ENCODE peak calls at places on chromosomes 6 and 20, in four cellular contexts. Q is sigmoid colon, V is adrenal gland, L is ovary. N is an unnamed sample.

GRCh38 chr20:21995461-21995860 is 290.0 kb downstream of the PAX1 start:
- DNase-seq in Q (no peak), V (no peak), L (no peak), N (no peak)

GRCh38 chr6:165218816-165219215 is 90.6 kb downstream of the C6orf118 start:
- DNase-seq in Q (no peak), V (no peak), L (no peak), N (no peak)

GRCh38 chr20:61044499-61044898 is 207.6 kb upstream of the CDH4 start:
- DNase-seq in Q (no peak), V (no peak), L (no peak), N (no peak)

GRCh38 chr6:108591040-108591816 is 30.5 kb downstream of the FOXO3 start:
- DNase-seq in Q (no peak), V (no peak), L (no peak), N (no peak)

GRCh38 chr20:31867011-31867410 is 3.3 kb downstream of the DUSP15 start:
- DNase-seq in Q (no peak), V (no peak), L (no peak), N (no peak)

GRCh38 chr20:48455606-48456360 is 372.0 kb downstream of the PREX1 start:
- DNase-seq in Q (peak), V (no peak), L (no peak), N (no peak)

GRCh38 chr6:109165392-109165964 is 70.2 kb downstream of the CEP57L1 start:
- DNase-seq in Q (peak), V (peak), L (peak), N (no peak)

GRCh38 chr6:144931172-144932035 is 646.3 kb downstream of the UTRN start:
- DNase-seq in Q (no peak), V (peak), L (peak), N (no peak)

GRCh38 chr6:24257282-24257681 is 100.6 kb downstream of the DCDC2 start:
- DNase-seq in Q (no peak), V (no peak), L (no peak), N (no peak)

GRCh38 chr6:30163090-30163917 is at the start of gene TRIM15:
- DNase-seq in Q (no peak), V (no peak), L (no peak), N (no peak)

GRCh38 chr6:2396856-2397640 is 151.6 kb upstream of the GMDS start:
- DNase-seq in Q (no peak), V (peak), L (no peak), N (no peak)

GRCh38 chr6:89410231-89411018 is 1.6 kb downstream of the RRAGD start:
- DNase-seq in Q (no peak), V (no peak), L (no peak), N (no peak)

GRCh38 chr6:26556263-26557070 is 18.3 kb downstream of the HMGN4 start:
- DNase-seq in Q (no peak), V (peak), L (peak), N (no peak)

GRCh38 chr6:104710543-104711335 is 149.0 kb downstream of the HACE1 start:
- DNase-seq in Q (no peak), V (no peak), L (no peak), N (no peak)

GRCh38 chr6:35247642-35248231 is 11.8 kb upstream of the ZNF76 start:
- DNase-seq in Q (no peak), V (no peak), L (no peak), N (no peak)

GRCh38 chr6:21679761-21680265 is 86.3 kb downstream of the SOX4 start:
- DNase-seq in Q (no peak), V (no peak), L (no peak), N (no peak)

GRCh38 chr20:35355372-35355771 is 56.4 kb downstream of the UQCC1 start:
- DNase-seq in Q (no peak), V (peak), L (no peak), N (no peak)

GRCh38 chr6:133767571-133767970 is 121.3 kb upstream of the TCF21 start:
- DNase-seq in Q (no peak), V (no peak), L (no peak), N (no peak)

GRCh38 chr6:116929825-116930224 is 52.8 kb downstream of the RFX6 start:
- DNase-seq in Q (no peak), V (no peak), L (no peak), N (no peak)

GRCh38 chr6:32639440-32640394 is 2.5 kb downstream of the HLA-DQA1 start:
- DNase-seq in Q (no peak), V (no peak), L (no peak), N (no peak)

GRCh38 chr20:38473353-38473795 is 731 bp downstream of the RALGAPB start:
- DNase-seq in Q (no peak), V (peak), L (no peak), N (no peak)

GRCh38 chr6:56766806-56767178 is 124.1 kb upstream of the DST start:
- DNase-seq in Q (no peak), V (no peak), L (no peak), N (no peak)

GRCh38 chr20:48064929-48065328 is 279.6 kb upstream of the SULF2 start:
- DNase-seq in Q (no peak), V (no peak), L (no peak), N (no peak)

GRCh38 chr6:37614059-37614940 is 83.4 kb downstream of the MDGA1 start:
- DNase-seq in Q (peak), V (no peak), L (no peak), N (no peak)

GRCh38 chr6:144151010-144151727 is 852 bp downstream of the STX11 start:
- DNase-seq in Q (no peak), V (peak), L (no peak), N (no peak)

GRCh38 chr20:40565681-40566040 is 123.4 kb downstream of the MAFB start:
- DNase-seq in Q (no peak), V (no peak), L (no peak), N (no peak)

GRCh38 chr6:146664871-146665270 is 66.1 kb downstream of the ADGB start:
- DNase-seq in Q (no peak), V (no peak), L (no peak), N (no peak)

GRCh38 chr6:166005401-166005845 is 162.2 kb downstream of the TBXT start:
- DNase-seq in Q (peak), V (peak), L (peak), N (no peak)

GRCh38 chr20:34262488-34263288 is 21.5 kb downstream of the ASIP start:
- DNase-seq in Q (peak), V (peak), L (peak), N (no peak)

GRCh38 chr6:163958646-163959045 is 544.1 kb downstream of the QKI start:
- DNase-seq in Q (no peak), V (no peak), L (no peak), N (no peak)

GRCh38 chr20:49810491-49811190 is 2.0 kb upstream of the SLC9A8 start:
- DNase-seq in Q (no peak), V (no peak), L (no peak), N (no peak)

GRCh38 chr6:75493400-75494064 is at the start of gene FILIP1:
- DNase-seq in Q (peak), V (peak), L (peak), N (peak)

GRCh38 chr20:49620364-49621240 is 52.7 kb upstream of the PTGIS start:
- DNase-seq in Q (no peak), V (no peak), L (no peak), N (no peak)

GRCh38 chr20:9035129-9035528 is 33.8 kb upstream of the PLCB4 start:
- DNase-seq in Q (no peak), V (no peak), L (no peak), N (no peak)

GRCh38 chr6:26394289-26394688 is 7.8 kb upstream of the BTN3A1 start:
- DNase-seq in Q (no peak), V (peak), L (no peak), N (no peak)

GRCh38 chr6:135182120-135182992 is 1.2 kb downstream of the MYB start:
- DNase-seq in Q (no peak), V (no peak), L (no peak), N (no peak)

GRCh38 chr6:2871102-2871501 is 29.4 kb upstream of the SERPINB1 start:
- DNase-seq in Q (no peak), V (no peak), L (no peak), N (no peak)

GRCh38 chr6:35078226-35078850 is 62.8 kb downstream of the TCP11 start:
- DNase-seq in Q (peak), V (no peak), L (no peak), N (no peak)

DNA sequence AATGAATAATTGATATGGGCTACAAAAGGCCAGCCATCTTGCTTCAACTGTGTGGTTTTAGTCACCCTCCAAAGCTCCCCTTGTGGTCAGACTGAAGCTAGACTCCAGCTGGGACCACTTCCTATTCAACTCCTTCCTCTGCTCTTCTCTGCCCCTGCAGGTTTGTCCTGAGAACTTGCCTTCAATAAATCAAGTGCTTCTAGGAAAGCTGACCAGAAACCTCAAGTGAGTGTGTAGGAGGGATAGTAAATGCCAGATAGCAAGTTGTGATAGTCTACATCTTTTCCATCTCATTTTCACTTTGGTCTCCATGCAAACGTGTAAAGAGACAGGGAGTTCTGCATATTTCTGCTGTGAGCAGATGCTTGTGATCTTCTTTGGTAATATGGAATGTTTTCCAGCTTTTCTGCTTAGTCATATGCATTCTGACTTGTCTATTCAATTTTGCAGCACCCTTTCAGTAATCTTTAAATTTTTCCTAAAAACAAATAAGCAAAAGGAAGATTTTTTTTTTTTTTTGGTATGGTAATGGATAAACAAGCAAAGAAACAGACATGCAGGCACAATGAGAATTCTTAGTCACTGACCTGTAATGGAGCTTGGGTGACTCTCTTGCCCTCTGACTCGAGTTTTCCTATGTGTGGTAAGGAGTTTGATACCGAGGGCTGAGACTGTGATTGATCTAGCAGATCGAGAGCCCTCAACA is 201.3 kb upstream of the BTBD3 start:
- DNase-seq in Q (no peak), V (no peak), L (no peak), N (no peak)
- TF ChIP-seq CTCF in Q (no peak), V (no peak), L (no peak), N (no peak)

GRCh38 chr6:23213193-23213592 is 643.8 kb downstream of the HDGFL1 start:
- DNase-seq in Q (no peak), V (no peak), L (no peak), N (no peak)

GRCh38 chr6:23212398-23212797 is 643.0 kb downstream of the HDGFL1 start:
- DNase-seq in Q (no peak), V (no peak), L (no peak), N (no peak)

GRCh38 chr6:23218751-23219150 is 649.4 kb downstream of the HDGFL1 start:
- DNase-seq in Q (no peak), V (no peak), L (no peak), N (no peak)

GRCh38 chr6:23213651-23214050 is 644.3 kb downstream of the HDGFL1 start:
- DNase-seq in Q (no peak), V (no peak), L (no peak), N (no peak)
- H3K27ac ChIP-seq in Q (no peak), V (no peak), L (no peak), N (no peak)

GRCh38 chr6:158257781-158258180 is 54.5 kb upstream of the TULP4 start:
- DNase-seq in Q (no peak), V (no peak), L (no peak), N (no peak)
- TF ChIP-seq CTCF in Q (no peak), V (no peak), L (no peak), N (no peak)

GRCh38 chr20:44598413-44599290 is 16.3 kb downstream of the PKIG start:
- DNase-seq in Q (no peak), V (peak), L (no peak), N (no peak)
- H3K27ac ChIP-seq in Q (peak), V (peak), L (no peak), N (peak)

DNA sequence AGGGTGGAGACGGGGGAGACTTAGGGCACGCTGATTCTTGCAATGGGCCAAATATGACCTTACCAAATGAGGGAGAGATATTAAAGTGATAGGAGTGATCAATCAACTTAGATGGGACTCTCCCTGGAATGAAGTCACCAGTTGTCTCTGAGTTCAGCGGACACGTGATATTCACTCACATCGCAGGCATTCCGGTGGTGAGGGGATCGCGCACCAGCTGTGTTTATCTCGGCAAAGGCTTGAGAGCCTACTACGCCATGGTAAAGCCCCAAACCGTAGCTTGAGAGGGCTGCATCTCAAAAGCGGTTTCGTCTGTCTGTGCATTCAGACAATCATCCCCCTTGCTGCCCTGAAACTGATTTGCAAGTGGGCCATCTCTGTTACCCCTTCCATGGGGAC is 5.5 kb downstream of the BMP7 start:
- DNase-seq in Q (no peak), V (no peak), L (no peak), N (no peak)
- TF ChIP-seq CTCF in Q (no peak), V (no peak), L (no peak), N (no peak)

DNA sequence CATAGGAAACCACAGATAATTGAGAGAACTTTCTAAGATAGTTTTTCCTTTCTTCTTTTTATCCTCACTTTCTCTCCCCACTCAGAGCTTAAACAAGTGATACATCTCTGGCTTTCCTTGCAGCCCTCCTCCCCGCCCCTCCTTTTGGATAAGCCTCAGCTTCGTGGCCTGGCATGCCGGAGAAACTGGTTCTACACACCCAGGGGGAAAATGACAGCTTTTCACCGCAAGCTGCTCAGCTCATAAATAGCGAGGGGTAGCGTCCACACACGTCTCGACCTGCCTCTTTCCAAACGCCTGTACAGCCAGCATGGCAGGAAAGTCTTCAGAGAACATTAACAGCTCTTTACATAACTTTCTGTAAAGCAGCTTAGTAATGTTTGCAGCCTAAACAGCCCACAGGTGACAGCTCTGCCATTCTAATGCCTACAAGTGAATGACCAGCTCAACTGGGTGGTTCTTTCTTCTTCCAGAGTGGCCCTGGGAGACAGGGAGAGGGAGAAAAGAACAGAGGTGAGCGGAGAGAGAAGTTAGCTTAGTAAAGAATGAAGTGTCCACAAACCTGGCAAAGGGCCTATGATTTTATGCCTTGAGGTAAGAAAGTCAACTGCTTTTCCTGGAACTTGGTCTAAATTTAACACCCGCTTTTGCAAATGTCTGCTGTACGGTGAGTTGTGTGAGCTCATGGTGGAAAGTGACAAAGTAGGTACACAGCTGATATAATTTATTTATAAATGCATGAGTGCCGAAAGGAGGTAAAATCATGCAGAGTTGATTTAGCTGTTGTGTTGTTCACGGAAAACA is 251.5 kb downstream of the TFAP2A start:
- DNase-seq in Q (no peak), V (no peak), L (no peak), N (no peak)
- H3K27ac ChIP-seq in Q (no peak), V (no peak), L (no peak), N (no peak)

GRCh38 chr6:132174919-132175318 is 223.7 kb upstream of the CCN2 start:
- DNase-seq in Q (no peak), V (no peak), L (no peak), N (no peak)
- TF ChIP-seq CTCF in Q (no peak), V (no peak), L (no peak), N (no peak)

GRCh38 chr20:37363221-37364012 is 17.5 kb downstream of the SRC start:
- DNase-seq in Q (peak), V (peak), L (no peak), N (no peak)

GRCh38 chr20:37360515-37361115 is 14.7 kb downstream of the SRC start:
- DNase-seq in Q (peak), V (no peak), L (peak), N (no peak)

GRCh38 chr20:37361336-37361735 is 15.4 kb downstream of the SRC start:
- DNase-seq in Q (peak), V (no peak), L (peak), N (no peak)

GRCh38 chr20:37362821-37363220 is 16.9 kb downstream of the SRC start:
- DNase-seq in Q (peak), V (no peak), L (peak), N (no peak)

DNA sequence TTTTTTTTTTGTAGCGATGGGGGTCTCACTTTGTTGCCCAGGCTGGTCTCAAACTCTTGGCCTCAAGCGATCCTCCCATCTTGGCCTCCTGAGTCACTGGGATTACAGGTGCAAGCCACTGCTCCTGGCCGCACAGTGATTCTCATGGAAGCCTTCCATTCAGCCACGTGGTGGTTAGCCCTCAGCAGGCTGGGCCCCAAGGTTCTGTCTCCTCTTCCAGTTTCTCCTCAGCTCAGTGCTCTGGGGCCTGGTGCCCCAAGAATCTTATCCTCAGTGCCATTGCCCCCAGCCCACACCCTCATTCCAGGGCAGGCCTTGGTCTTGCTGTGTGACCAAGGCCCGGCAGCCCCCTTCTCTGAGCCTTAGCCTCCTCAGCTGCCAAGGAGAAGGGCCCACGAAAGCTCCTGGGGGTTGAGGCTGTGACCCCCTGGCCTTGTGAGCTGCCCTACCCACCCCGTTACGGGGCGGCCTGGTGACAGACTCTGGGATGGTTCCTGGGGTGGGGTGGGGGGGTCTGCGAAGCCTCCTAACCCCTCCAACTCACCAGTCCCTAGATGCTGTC is 16.4 kb downstream of the SRC start:
- DNase-seq in Q (peak), V (no peak), L (peak), N (no peak)
- H3K27ac ChIP-seq in Q (peak), V (peak), L (no peak), N (no peak)

N was measured in thoracic aorta.